ENCODE peak calls at places on chromosomes 3 and 15, in ten cellular contexts. Q, R, F, S, M, P, K, D, I and C are unnamed samples. For H3K4me1, the result is how much of the 10 kb centered on the place peaks cover.

GRCh38 chr3:169034401-169034800 is 629.1 kb downstream of the MECOM start:
- DNase-seq in F (no peak), R (no peak), I (no peak), D (no peak), S (peak), M (no peak), K (no peak), P (no peak), Q (no peak), C (no peak)

GRCh38 chr3:114624676-114625181 is 330.9 kb downstream of the TIGIT start:
- DNase-seq in M (peak), S (peak), Q (peak), F (peak), D (peak), K (no peak), I (peak), R (peak), P (peak), C (no peak)

GRCh38 chr3:167930453-167930852 is 165.3 kb downstream of the GOLIM4 start:
- DNase-seq in D (no peak), F (no peak), Q (no peak), P (no peak), K (no peak), I (no peak), M (no peak), S (no peak), R (no peak), C (no peak)

GRCh38 chr3:111936967-111937366 is 41.9 kb upstream of the ABHD10 start:
- DNase-seq in D (no peak), K (no peak), Q (no peak), P (no peak), I (no peak), M (no peak), R (no peak), S (peak), F (no peak), C (no peak)

GRCh38 chr3:105996781-105997180 is 128.0 kb upstream of the CBLB start:
- DNase-seq in D (no peak), S (no peak), K (no peak), Q (no peak), P (no peak), F (no peak), I (no peak), R (no peak), M (no peak), C (no peak)

GRCh38 chr3:5187920-5188418 is 462 bp downstream of the EDEM1 start:
- DNase-seq in R (peak), F (peak), Q (peak), I (peak), S (peak), D (no peak), M (no peak), K (no peak), P (no peak), C (no peak)

GRCh38 chr3:46971742-46972141 is 4.8 kb downstream of the CCDC12 start:
- DNase-seq in P (no peak), R (no peak), Q (no peak), K (no peak), M (no peak), D (no peak), I (no peak), S (no peak), F (no peak), C (no peak)

GRCh38 chr3:176430244-176430893 is 766.9 kb downstream of the TBL1XR1 start:
- DNase-seq in K (no peak), P (peak), I (no peak), M (no peak), F (peak), R (no peak), S (peak), D (no peak), Q (no peak), C (no peak)

GRCh38 chr15:100718075-100718980 is 115.9 kb downstream of the ASB7 start:
- DNase-seq in S (no peak), R (no peak), M (no peak), Q (no peak), I (no peak), F (no peak), P (no peak), D (peak), K (no peak), C (peak)

GRCh38 chr3:8319935-8320634 is 181.5 kb upstream of the LMCD1 start:
- DNase-seq in P (no peak), Q (no peak), D (no peak), S (peak), F (peak), M (no peak), K (no peak), R (no peak), I (no peak), C (no peak)

GRCh38 chr3:84304214-84304613 is 654.6 kb upstream of the CADM2 start:
- DNase-seq in S (no peak), P (no peak), K (no peak), R (no peak), Q (no peak), I (no peak), M (no peak), D (no peak), F (no peak), C (no peak)

GRCh38 chr3:12342151-12342550 is 53.3 kb downstream of the PPARG start:
- DNase-seq in K (no peak), M (no peak), Q (no peak), S (no peak), F (no peak), R (no peak), I (no peak), D (no peak), P (no peak), C (no peak)

GRCh38 chr3:130014526-130014925 is 40.0 kb downstream of the TRH start:
- DNase-seq in D (no peak), I (no peak), K (no peak), S (peak), R (no peak), Q (no peak), F (no peak), M (no peak), P (no peak), C (no peak)

GRCh38 chr3:109184726-109185125 is 48.2 kb downstream of the C3orf85 start:
- DNase-seq in P (no peak), I (no peak), M (no peak), K (no peak), D (no peak), Q (no peak), S (no peak), R (no peak), F (no peak), C (no peak)

GRCh38 chr3:140580746-140581145 is 97.1 kb upstream of the TRIM42 start:
- DNase-seq in I (no peak), K (no peak), R (no peak), Q (no peak), S (no peak), F (no peak), D (no peak), M (no peak), P (no peak), C (no peak)

GRCh38 chr15:88606437-88606794 is 14.7 kb upstream of the AEN start:
- DNase-seq in K (no peak), M (no peak), F (no peak), I (no peak), P (no peak), Q (no peak), R (no peak), D (no peak), S (no peak), C (peak)

GRCh38 chr3:160981217-160981938 is 123.8 kb downstream of the B3GALNT1 start:
- DNase-seq in F (no peak), D (no peak), M (peak), R (no peak), P (no peak), S (no peak), I (no peak), K (no peak), Q (no peak), C (no peak)

GRCh38 chr3:81592101-81592500 is 169.3 kb downstream of the GBE1 start:
- DNase-seq in M (no peak), S (peak), P (no peak), D (no peak), R (no peak), Q (no peak), I (no peak), F (peak), K (no peak), C (no peak)

GRCh38 chr15:101000271-101000681 is 81.1 kb downstream of the LRRK1 start:
- DNase-seq in D (no peak), P (no peak), I (no peak), K (no peak), R (no peak), F (no peak), Q (no peak), M (no peak), S (peak), C (peak)

GRCh38 chr3:115800489-115801080 is 177.3 kb downstream of the GAP43 start:
- DNase-seq in I (no peak), D (no peak), R (no peak), S (peak), Q (no peak), K (no peak), P (no peak), F (peak), M (no peak), C (no peak)

GRCh38 chr3:126923423-126923822 is 59.5 kb upstream of the PLXNA1 start:
- DNase-seq in P (no peak), R (no peak), I (no peak), Q (no peak), K (no peak), F (no peak), D (no peak), S (no peak), M (no peak), C (no peak)

GRCh38 chr3:151501171-151501790 is 40.4 kb upstream of the IGSF10 start:
- DNase-seq in S (peak), I (no peak), Q (no peak), P (no peak), M (no peak), D (no peak), K (no peak), F (no peak), R (no peak), C (no peak)

GRCh38 chr15:47513496-47513895 is 203.8 kb upstream of the SEMA6D start:
- DNase-seq in D (no peak), I (no peak), K (no peak), F (no peak), S (no peak), R (no peak), P (no peak), Q (no peak), M (no peak), C (no peak)

GRCh38 chr15:47507221-47507985 is 209.9 kb upstream of the SEMA6D start:
- DNase-seq in F (no peak), P (no peak), S (no peak), K (no peak), I (no peak), D (no peak), Q (no peak), M (no peak), R (no peak), C (no peak)

GRCh38 chr15:47514251-47514652 is 203.1 kb upstream of the SEMA6D start:
- DNase-seq in P (no peak), K (no peak), I (no peak), R (no peak), M (no peak), Q (no peak), F (no peak), D (no peak), S (peak), C (no peak)

GRCh38 chr15:47506543-47507090 is 210.7 kb upstream of the SEMA6D start:
- DNase-seq in P (no peak), R (no peak), K (no peak), Q (peak), I (peak), F (no peak), M (no peak), S (no peak), D (no peak), C (no peak)

DNA sequence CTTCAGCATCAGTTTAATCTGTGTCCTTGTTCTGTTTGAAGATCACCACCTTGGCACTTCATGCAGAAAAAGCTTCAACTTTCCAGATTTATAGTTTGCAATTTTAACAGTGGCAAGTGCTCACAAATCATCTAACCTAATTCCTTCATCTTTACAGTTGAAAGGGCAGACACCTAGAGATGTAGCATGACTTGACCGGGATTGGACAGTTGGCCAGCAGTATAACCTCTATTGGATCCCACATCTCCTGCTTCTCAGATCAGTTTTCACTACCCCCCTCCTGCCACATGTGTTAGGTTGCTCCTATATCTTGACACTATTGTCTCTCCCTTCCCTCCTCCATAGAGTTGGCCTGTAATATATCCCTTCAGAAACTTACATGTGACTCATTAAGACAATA is 206.1 kb upstream of the SEMA6D start:
- DNase-seq in F (no peak), M (no peak), P (no peak), S (no peak), I (no peak), Q (no peak), D (no peak), K (no peak), R (no peak), C (no peak)
- TF ChIP-seq POLR2A in F (no peak), M (no peak), P (no peak), S (no peak), I (no peak), Q (no peak), D (no peak), K (no peak), R (no peak), C (no peak)

DNA sequence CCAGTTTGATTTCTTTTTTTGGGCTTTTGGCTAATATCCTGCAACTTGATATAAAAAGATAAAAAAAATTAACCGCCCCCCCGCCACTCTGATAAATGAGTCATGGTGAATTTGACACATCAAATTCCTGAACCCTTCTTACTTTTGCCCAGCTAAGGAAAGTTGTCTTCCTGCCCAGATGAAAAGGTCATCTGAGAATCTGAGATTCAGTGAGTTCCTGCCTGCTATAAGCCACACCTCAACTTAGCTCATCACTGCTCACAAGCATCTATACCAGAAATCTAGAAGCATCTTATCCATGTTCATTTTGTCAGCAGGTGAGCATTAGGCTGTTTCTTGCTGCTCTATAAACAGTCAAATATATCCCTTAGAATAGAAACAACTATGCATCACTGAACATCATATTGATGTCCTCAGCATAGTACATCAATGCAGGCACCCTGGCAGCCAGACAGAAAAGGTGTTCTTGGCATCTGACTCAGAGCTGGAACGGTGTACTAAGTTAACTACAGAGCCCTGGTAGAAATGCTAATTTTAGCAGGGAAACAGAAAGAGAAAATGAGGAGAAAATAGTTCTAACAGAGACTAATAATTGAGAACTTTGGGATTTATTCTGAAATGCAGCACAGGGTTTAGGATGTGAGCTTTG is 77.1 kb downstream of the SEMA6D start:
- DNase-seq in D (no peak), S (no peak), M (no peak), Q (no peak), F (no peak), P (no peak), R (no peak), I (peak), K (no peak), C (no peak)
- H3K4me1 ChIP-seq in D (under half), S (under half), M (under half), Q (under half), F (under half), P (under half), R (under half), I (under half), K (under half), C (under half)

GRCh38 chr3:14431928-14432834 is 29.8 kb downstream of the SLC6A6 start:
- DNase-seq in P (peak), S (peak), R (peak), I (peak), D (peak), Q (no peak), K (no peak), F (peak), M (peak), C (no peak)
- TF ChIP-seq POLR2A in P (no peak), S (no peak), R (no peak), I (no peak), D (no peak), Q (no peak), K (no peak), F (no peak), M (peak), C (no peak)

GRCh38 chr3:128727485-128727884 is 1.5 kb downstream of the RAB7A start:
- DNase-seq in P (no peak), D (no peak), Q (no peak), S (no peak), R (no peak), F (no peak), M (no peak), I (no peak), K (no peak), C (no peak)
- H3K4me1 ChIP-seq in P (half or more), D (under half), Q (under half), S (under half), R (under half), F (under half), M (half or more), I (under half), K (under half), C (half or more)

GRCh38 chr3:52704611-52705437 is 767 bp downstream of the GLT8D1 start:
- DNase-seq in Q (peak), I (peak), D (no peak), F (peak), P (peak), K (no peak), R (no peak), S (peak), M (no peak), C (peak)

GRCh38 chr3:52705438-52705687 is 228 bp downstream of the GLT8D1 start:
- DNase-seq in D (peak), P (no peak), K (no peak), R (no peak), M (no peak), Q (no peak), S (no peak), F (no peak), I (no peak), C (peak)

GRCh38 chr3:52707585-52707984 is 1.7 kb downstream of the SPCS1 start:
- DNase-seq in D (no peak), M (no peak), I (no peak), K (no peak), F (no peak), Q (no peak), R (no peak), P (no peak), S (no peak), C (no peak)

GRCh38 chr3:52703356-52703755 is 2.2 kb downstream of the GLT8D1 start:
- DNase-seq in R (no peak), D (no peak), F (no peak), I (no peak), K (no peak), P (no peak), S (no peak), Q (no peak), M (no peak), C (no peak)

GRCh38 chr3:52705688-52706686 is at the start of the genes GLT8D1 and SPCS1:
- DNase-seq in I (peak), F (peak), P (peak), R (peak), D (peak), S (peak), Q (peak), M (peak), K (no peak), C (no peak)
- TF ChIP-seq POLR2A in I (peak), F (peak), P (peak), R (peak), D (peak), S (peak), Q (peak), M (peak), K (no peak), C (no peak)

GRCh38 chr3:42355612-42356011 is 54.8 kb downstream of the LYZL4 start:
- DNase-seq in S (no peak), I (no peak), P (no peak), Q (no peak), F (no peak), D (no peak), K (no peak), R (no peak), M (no peak), C (no peak)
- H3K4me1 ChIP-seq in S (under half), I (under half), P (under half), Q (under half), F (under half), D (under half), K (under half), R (under half), M (under half), C (under half)

DNA sequence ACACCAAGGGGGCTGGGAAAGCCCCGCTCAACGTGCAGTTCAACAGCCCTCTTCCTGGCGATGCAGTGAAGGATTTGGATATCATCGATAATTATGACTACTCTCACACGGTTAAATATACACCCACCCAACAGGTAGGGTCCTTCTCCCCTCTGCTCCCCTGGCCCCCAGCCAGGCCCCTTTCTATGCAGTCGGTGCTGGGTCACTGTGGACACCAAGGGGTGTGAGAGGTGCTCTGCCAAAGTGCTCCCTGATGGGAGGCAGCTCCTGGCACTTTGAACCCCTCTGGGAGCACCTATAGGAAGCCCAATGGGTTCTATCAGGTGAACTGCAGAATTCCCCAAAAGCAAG is 98.6 kb downstream of the DNASE1L3 start:
- DNase-seq in M (no peak), R (no peak), Q (no peak), F (no peak), I (no peak), D (no peak), P (no peak), S (no peak), K (no peak), C (no peak)
- TF ChIP-seq POLR2A in M (no peak), R (no peak), Q (no peak), F (no peak), I (no peak), D (no peak), P (no peak), S (no peak), K (no peak), C (no peak)